ENCODE peak calls at places on chromosomes 12 and 14, in seven cellular contexts. D is GM23338; X is fibroblast of lung; Y is naive thymus-derived CD4-positive, alpha-beta T cell; U is hepatocyte; E is stomach; K is RWPE1. V is an unnamed sample.

GRCh38 chr14:78092040-78092439 is 78.1 kb upstream of the NRXN3 start:
- DNase-seq in X (no peak), K (no peak), E (no peak), D (no peak), U (no peak), Y (no peak), V (no peak)

GRCh38 chr14:100530270-100531072 is 56.7 kb downstream of the BEGAIN start:
- DNase-seq in X (no peak), Y (no peak), K (no peak), D (no peak), E (no peak), U (peak), V (no peak)

GRCh38 chr14:99006271-99006670 is 265.7 kb downstream of the BCL11B start:
- DNase-seq in X (no peak), K (no peak), Y (no peak), D (no peak), U (no peak), E (no peak), V (no peak)

GRCh38 chr12:121611306-121611705 is 15.0 kb upstream of the ORAI1 start:
- DNase-seq in U (no peak), Y (no peak), E (no peak), D (peak), K (peak), X (no peak), V (no peak)

GRCh38 chr12:69435644-69436043 is 34.5 kb upstream of the FRS2 start:
- DNase-seq in E (no peak), X (peak), U (no peak), D (no peak), Y (no peak), K (no peak), V (no peak)

GRCh38 chr12:59699408-59700144 is 103.7 kb downstream of the SLC16A7 start:
- DNase-seq in Y (no peak), E (no peak), K (peak), U (peak), D (no peak), X (peak), V (no peak)

GRCh38 chr12:109310247-109311125 is 1.4 kb upstream of the FOXN4 start:
- DNase-seq in Y (no peak), K (no peak), E (no peak), X (no peak), U (no peak), D (peak), V (no peak)

GRCh38 chr14:23575086-23575485 is 3.5 kb downstream of the JPH4 start:
- DNase-seq in D (no peak), U (no peak), E (peak), K (no peak), X (no peak), Y (no peak), V (no peak)

GRCh38 chr12:102347761-102348160 is 132.6 kb downstream of the IGF1 start:
- DNase-seq in D (no peak), E (no peak), Y (no peak), K (no peak), U (no peak), X (no peak), V (no peak)

GRCh38 chr12:12333980-12334709 is 15.9 kb downstream of the MANSC1 start:
- DNase-seq in K (no peak), X (peak), D (peak), U (peak), Y (peak), E (peak), V (peak)

GRCh38 chr12:102480401-102480800 is at the start of gene IGF1:
- DNase-seq in D (peak), E (no peak), K (no peak), Y (no peak), X (peak), U (peak), V (no peak)

GRCh38 chr14:26808407-26808806 is 210.6 kb upstream of the NOVA1 start:
- DNase-seq in U (no peak), Y (no peak), X (peak), D (no peak), E (no peak), K (no peak), V (no peak)

GRCh38 chr12:96503971-96504370 is 14.6 kb downstream of the CFAP54 start:
- DNase-seq in X (no peak), Y (no peak), K (no peak), E (no peak), D (no peak), U (no peak), V (no peak)

GRCh38 chr12:93366427-93366826 is 11.3 kb upstream of the NUDT4 start:
- DNase-seq in D (no peak), Y (no peak), X (no peak), E (no peak), U (no peak), K (no peak), V (no peak)

GRCh38 chr14:100341301-100342031 is 18.3 kb downstream of the SLC25A47 start:
- DNase-seq in K (peak), X (peak), D (no peak), E (peak), Y (no peak), U (peak), V (peak)

GRCh38 chr14:39016733-39017095 is 86.3 kb downstream of the SEC23A start:
- DNase-seq in X (no peak), U (no peak), D (peak), Y (no peak), K (no peak), E (no peak), V (no peak)

GRCh38 chr12:78189656-78190055 is 359.0 kb downstream of the NAV3 start:
- DNase-seq in X (peak), U (no peak), K (no peak), Y (no peak), D (no peak), E (no peak), V (no peak)

GRCh38 chr12:110373025-110373876 is 30.3 kb downstream of the ANAPC7 start:
- DNase-seq in K (no peak), E (no peak), D (no peak), Y (no peak), X (no peak), U (no peak), V (no peak)

GRCh38 chr14:63713765-63714164 is 14.1 kb downstream of the SGPP1 start:
- DNase-seq in X (peak), D (no peak), Y (no peak), U (no peak), K (peak), E (no peak), V (no peak)

GRCh38 chr14:62126885-62127478 is 364.8 kb downstream of the SNAPC1 start:
- DNase-seq in U (peak), Y (peak), K (peak), X (peak), E (no peak), D (peak), V (no peak)

GRCh38 chr14:30921305-30921704 is 46.9 kb downstream of the COCH start:
- DNase-seq in K (no peak), X (no peak), D (no peak), U (no peak), E (no peak), Y (no peak), V (no peak)

GRCh38 chr14:92473261-92473946 is 40.2 kb upstream of the RIN3 start:
- DNase-seq in U (no peak), D (no peak), K (no peak), E (peak), X (peak), Y (no peak), V (no peak)

GRCh38 chr12:49644620-49644994 is 21.2 kb downstream of the PRPF40B start:
- DNase-seq in E (peak), D (peak), K (peak), Y (peak), X (peak), U (peak), V (peak)

GRCh38 chr14:63030113-63030512 is 15.1 kb downstream of the KCNH5 start:
- DNase-seq in K (no peak), X (no peak), U (no peak), Y (no peak), D (peak), E (no peak), V (no peak)

GRCh38 chr12:101793401-101793800 is 37.4 kb downstream of the GNPTAB start:
- DNase-seq in U (no peak), D (no peak), E (no peak), Y (no peak), X (peak), K (no peak), V (no peak)

GRCh38 chr12:87491598-87491997 is 537.6 kb downstream of the C12orf50 start:
- DNase-seq in U (no peak), E (no peak), K (no peak), D (no peak), Y (no peak), X (no peak), V (no peak)

GRCh38 chr12:1567852-1568251 is 26.5 kb downstream of the FBXL14 start:
- DNase-seq in K (no peak), E (no peak), X (no peak), Y (no peak), U (no peak), D (no peak), V (no peak)

GRCh38 chr14:58287607-58288042 is 10.7 kb upstream of the ARID4A start:
- DNase-seq in U (no peak), Y (no peak), K (no peak), X (no peak), E (no peak), D (no peak), V (no peak)

GRCh38 chr12:121578230-121579189 is 2.3 kb downstream of the KDM2B start:
- DNase-seq in K (no peak), D (peak), Y (peak), E (no peak), U (no peak), X (no peak), V (no peak)

GRCh38 chr12:83818888-83819287 is 1093.7 kb downstream of the SLC6A15 start:
- DNase-seq in Y (no peak), E (no peak), U (peak), X (peak), K (peak), D (no peak), V (no peak)

GRCh38 chr14:73741876-73742519 is 27.8 kb upstream of the PNMA1 start:
- DNase-seq in Y (no peak), U (peak), E (no peak), X (no peak), K (no peak), D (no peak), V (no peak)

GRCh38 chr14:101078892-101079221 is 175.3 kb upstream of the RTL1 start:
- DNase-seq in D (no peak), Y (no peak), E (peak), U (no peak), K (no peak), X (no peak), V (no peak)

GRCh38 chr12:67147447-67147846 is 121.7 kb upstream of the CAND1 start:
- DNase-seq in U (no peak), Y (no peak), K (no peak), X (no peak), D (no peak), E (no peak), V (no peak)

GRCh38 chr12:105948331-105948730 is 190.4 kb downstream of the NUAK1 start:
- DNase-seq in Y (no peak), X (peak), D (no peak), E (no peak), K (no peak), U (no peak), V (no peak)

GRCh38 chr12:12819752-12820311 is 6.7 kb downstream of the DDX47 start:
- DNase-seq in E (no peak), U (peak), D (no peak), Y (no peak), X (peak), K (peak), V (no peak)

GRCh38 chr14:76133103-76133502 is 18.6 kb upstream of the GPATCH2L start:
- DNase-seq in Y (peak), X (peak), U (peak), K (peak), D (peak), E (no peak), V (no peak)

GRCh38 chr12:54420766-54421144 is 1.7 kb upstream of the ITGA5 start:
- DNase-seq in E (no peak), K (no peak), D (no peak), Y (no peak), X (no peak), U (no peak), V (no peak)

GRCh38 chr14:73242274-73242960 is 5.1 kb downstream of the PAPLN start:
- DNase-seq in E (no peak), U (no peak), K (no peak), D (no peak), Y (no peak), X (no peak), V (no peak)

GRCh38 chr14:90452366-90452765 is 55.5 kb downstream of the CALM1 start:
- DNase-seq in E (no peak), X (no peak), Y (no peak), U (no peak), D (no peak), K (no peak), V (no peak)
- H3K27ac ChIP-seq in E (no peak), X (no peak), Y (no peak), U (no peak), D (no peak), K (no peak), V (peak)

DNA sequence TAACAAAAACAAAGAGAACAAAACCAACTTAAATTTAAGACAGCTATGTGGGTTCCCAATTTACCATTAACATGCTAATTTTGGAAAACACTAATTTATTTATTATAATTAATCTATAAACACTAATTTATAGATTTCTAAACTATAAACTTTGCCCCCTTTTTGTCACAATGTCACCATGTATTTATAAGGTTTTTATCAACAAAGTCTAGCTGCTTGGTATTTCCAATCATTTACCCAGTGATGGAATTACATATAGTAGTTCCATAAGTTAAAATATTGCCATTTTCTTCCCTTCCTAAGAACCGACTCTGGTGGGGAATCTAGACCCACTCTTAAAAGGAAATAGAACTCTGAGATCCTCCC is 140.7 kb downstream of the PPM1H start:
- DNase-seq in Y (no peak), E (no peak), K (no peak), U (no peak), D (no peak), X (no peak), V (no peak)
- H3K27ac ChIP-seq in Y (no peak), E (no peak), K (no peak), U (no peak), D (peak), X (no peak), V (no peak)

GRCh38 chr12:10153271-10154144 is 18.4 kb downstream of the OLR1 start:
- DNase-seq in E (peak), X (peak), D (peak), U (peak), Y (peak), K (no peak), V (peak)

GRCh38 chr12:10143205-10143604 is 13.2 kb upstream of the CLEC7A start:
- DNase-seq in E (no peak), K (no peak), D (no peak), X (no peak), U (no peak), Y (no peak), V (no peak)

GRCh38 chr12:10151621-10152020 is 20.3 kb downstream of the OLR1 start:
- DNase-seq in X (no peak), K (no peak), E (no peak), Y (no peak), U (no peak), D (no peak), V (no peak)

GRCh38 chr12:10147714-10148403 is 17.9 kb upstream of the CLEC7A start:
- DNase-seq in E (no peak), K (no peak), U (no peak), X (no peak), Y (no peak), D (no peak), V (no peak)
- H3K27ac ChIP-seq in E (no peak), K (no peak), U (no peak), X (no peak), Y (no peak), D (no peak), V (no peak)

DNA sequence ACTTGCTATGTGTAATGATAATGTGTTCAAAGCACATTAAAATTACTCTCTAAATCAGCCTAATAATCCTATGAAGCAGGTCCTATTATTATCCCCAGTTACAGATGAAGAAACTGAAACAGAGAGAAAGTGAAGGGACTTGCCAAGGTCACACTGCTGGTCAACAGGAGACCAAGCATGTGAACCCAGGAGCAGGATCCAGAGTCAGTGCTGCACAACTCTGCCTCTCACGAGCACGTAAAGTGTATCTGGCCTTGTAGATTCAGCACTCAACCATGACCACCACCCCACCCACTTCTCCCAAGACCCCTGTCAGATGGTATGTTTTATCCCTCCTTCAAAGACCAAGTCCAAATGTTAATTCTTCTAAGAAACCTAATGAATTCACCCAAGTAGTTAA is 100.7 kb downstream of the TTC7B start:
- DNase-seq in U (no peak), D (no peak), E (no peak), X (no peak), Y (no peak), K (no peak), V (no peak)
- H3K27ac ChIP-seq in U (peak), D (no peak), E (no peak), X (no peak), Y (no peak), K (no peak), V (no peak)

DNA sequence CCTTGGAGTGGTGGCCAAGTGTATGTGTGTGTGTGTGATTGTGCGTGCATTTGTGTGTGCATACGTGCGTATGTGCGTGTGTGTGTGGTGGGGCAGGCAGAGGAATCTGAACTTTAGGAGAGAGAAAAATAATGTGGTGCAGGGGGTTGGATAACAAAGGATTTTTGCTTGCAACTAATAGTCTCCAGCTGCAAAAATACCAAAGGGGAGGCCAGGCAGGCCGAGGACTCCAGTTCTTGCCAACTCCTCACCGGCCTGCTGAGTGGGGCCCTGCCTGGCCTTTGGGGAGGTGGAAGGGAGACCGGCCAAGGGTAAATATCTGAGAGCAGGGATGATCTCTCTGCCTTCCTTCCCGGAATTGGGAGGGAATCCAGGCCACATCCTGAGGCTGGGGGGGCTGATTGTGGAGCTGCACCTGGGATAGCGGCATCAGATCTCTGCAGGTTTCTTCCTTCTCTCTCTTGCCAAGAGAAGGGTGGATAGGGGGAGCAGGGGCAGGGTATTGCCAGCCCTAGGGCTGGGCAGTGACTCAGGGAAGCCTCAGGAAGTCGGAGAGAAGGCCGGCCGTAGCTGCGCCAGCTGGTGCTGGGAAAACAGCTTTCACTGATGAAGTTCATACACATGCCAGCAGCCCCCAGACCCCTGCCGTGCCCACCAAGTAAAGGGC is 4.5 kb upstream of the LRP1-AS start:
- DNase-seq in Y (no peak), K (peak), X (peak), U (no peak), E (no peak), D (no peak), V (peak)
- H3K27ac ChIP-seq in Y (no peak), K (peak), X (peak), U (peak), E (peak), D (peak), V (peak)

V was measured in substantia nigra.